ENCODE peak calls at places on chromosomes 5 and 9, in ten cellular contexts. C is epithelial cell of esophagus; Y is glutamatergic neuron; B is left ventricle myocardium inferior; T is A549; R is astrocyte; J is PC-9; M is ureter; O is stimulated activated CD8-positive, alpha-beta memory T cell treated with anti-CD3 and anti-CD28 coated beads, Interleukin-7, amount 100 ng/mL, for 1 hour; V is activated naive CD4-positive, alpha-beta T cell. K is an unnamed sample.

GRCh38 chr9:99919930-99920329 is 13.5 kb downstream of the STX17 start:
- DNase-seq in C (peak), Y (no peak), B (no peak), T (no peak), R (no peak), J (no peak), M (no peak), O (no peak), V (no peak), K (no peak)

GRCh38 chr5:26894719-26895263 is 143.6 kb downstream of the CDH9 start:
- DNase-seq in C (peak), Y (no peak), B (no peak), T (no peak), R (peak), J (no peak), M (no peak), O (no peak), V (no peak), K (no peak)

GRCh38 chr5:169637085-169637855 is at the start of gene DOCK2:
- DNase-seq in C (no peak), Y (peak), B (peak), T (no peak), R (no peak), J (no peak), M (peak), O (peak), V (peak), K (no peak)

GRCh38 chr9:88773627-88774244 is 217.5 kb upstream of the S1PR3 start:
- DNase-seq in C (no peak), Y (no peak), B (no peak), T (no peak), R (peak), J (no peak), M (no peak), O (no peak), V (no peak), K (no peak)

GRCh38 chr9:76677481-76678055 is 86.7 kb upstream of the PCA3 start:
- DNase-seq in C (no peak), Y (no peak), B (no peak), T (no peak), R (peak), J (no peak), M (no peak), O (no peak), V (no peak), K (peak)

GRCh38 chr9:110180386-110180712 is 27.6 kb downstream of the C9orf152 start:
- DNase-seq in C (no peak), Y (no peak), B (no peak), T (no peak), R (no peak), J (no peak), M (no peak), O (no peak), V (no peak), K (no peak)

GRCh38 chr9:94918038-94918753 is 191.7 kb downstream of the AOPEP start:
- DNase-seq in C (no peak), Y (no peak), B (no peak), T (no peak), R (no peak), J (peak), M (no peak), O (no peak), V (no peak), K (no peak)

GRCh38 chr5:129593525-129593924 is 133.4 kb downstream of the ADAMTS19 start:
- DNase-seq in C (peak), Y (no peak), B (no peak), T (no peak), R (peak), J (no peak), M (no peak), O (no peak), V (no peak), K (no peak)

GRCh38 chr9:37529111-37529510 is 43.4 kb downstream of the POLR1E start:
- DNase-seq in C (peak), Y (no peak), B (no peak), T (no peak), R (peak), J (no peak), M (peak), O (peak), V (no peak), K (no peak)

GRCh38 chr5:177994561-177995190 is 1.4 kb downstream of the PROP1 start:
- DNase-seq in C (no peak), Y (no peak), B (no peak), T (no peak), R (no peak), J (no peak), M (no peak), O (no peak), V (no peak), K (no peak)

K was measured in LNCaP clone FGC.